ENCODE peak calls at places on chromosome 16, in seven cellular contexts. C is fibroblast of lung; H is lung; Q is skeletal muscle cell; D is effector CD8-positive, alpha-beta T cell; Z is activated T-cell treated with anti-CD3 and anti-CD28 coated beads for 1 hour; N is ascending aorta. L is an unnamed sample.

GRCh38 chr16:79146-80054 is 1.4 kb downstream of the MPG start:
- DNase-seq in C (peak), H (no peak), Q (no peak), D (no peak), Z (no peak), N (no peak), L (no peak)

GRCh38 chr16:77219437-77219836 is 20.2 kb downstream of the SYCE1L start:
- DNase-seq in C (no peak), H (no peak), Q (no peak), D (no peak), Z (no peak), N (no peak), L (no peak)

GRCh38 chr16:27906883-27907282 is 156.6 kb downstream of the GSG1L start:
- DNase-seq in C (no peak), H (no peak), Q (no peak), D (no peak), Z (no peak), N (no peak), L (no peak)

GRCh38 chr16:70467113-70467512 is 12.7 kb downstream of the FCSK start:
- DNase-seq in C (no peak), H (no peak), Q (no peak), D (no peak), Z (no peak), N (no peak), L (no peak)

GRCh38 chr16:66443269-66443652 is 16.2 kb downstream of the BEAN1 start:
- DNase-seq in C (no peak), H (no peak), Q (no peak), D (no peak), Z (no peak), N (no peak), L (no peak)

GRCh38 chr16:71676236-71676635 is 48.3 kb downstream of the PHLPP2 start:
- DNase-seq in C (no peak), H (no peak), Q (peak), D (no peak), Z (no peak), N (no peak), L (no peak)

GRCh38 chr16:89020925-89021595 is 44.1 kb upstream of the CBFA2T3 start:
- DNase-seq in C (no peak), H (no peak), Q (no peak), D (no peak), Z (no peak), N (no peak), L (no peak)

GRCh38 chr16:85204242-85205010 is 92.2 kb upstream of the CIBAR2 start:
- DNase-seq in C (peak), H (no peak), Q (peak), D (no peak), Z (no peak), N (no peak), L (no peak)

GRCh38 chr16:85492617-85492957 is 120.5 kb upstream of the GSE1 start:
- DNase-seq in C (no peak), H (no peak), Q (no peak), D (no peak), Z (no peak), N (no peak), L (no peak)

GRCh38 chr16:85479972-85480726 is 133.0 kb upstream of the GSE1 start:
- DNase-seq in C (no peak), H (no peak), Q (no peak), D (no peak), Z (no peak), N (no peak), L (peak)

GRCh38 chr16:20879175-20880053 is 20.7 kb downstream of the DCUN1D3 start:
- DNase-seq in C (peak), H (no peak), Q (no peak), D (no peak), Z (no peak), N (no peak), L (no peak)

GRCh38 chr16:12449795-12450194 is 353.9 kb downstream of the CPPED1 start:
- DNase-seq in C (no peak), H (no peak), Q (no peak), D (no peak), Z (no peak), N (no peak), L (no peak)

GRCh38 chr16:49268667-49269066 is 13.0 kb downstream of the CBLN1 start:
- DNase-seq in C (no peak), H (no peak), Q (no peak), D (no peak), Z (no peak), N (no peak), L (no peak)

GRCh38 chr16:2438121-2438520 is 8.9 kb downstream of the CCNF start:
- DNase-seq in C (no peak), H (no peak), Q (no peak), D (no peak), Z (no peak), N (no peak), L (no peak)

GRCh38 chr16:56286819-56287218 is 95.5 kb downstream of the GNAO1 start:
- DNase-seq in C (no peak), H (no peak), Q (no peak), D (no peak), Z (no peak), N (no peak), L (no peak)

GRCh38 chr16:529012-529575 is 1.6 kb downstream of the CAPN15 start:
- DNase-seq in C (no peak), H (no peak), Q (no peak), D (no peak), Z (no peak), N (no peak), L (no peak)

GRCh38 chr16:68426355-68426652 is 22.0 kb downstream of the SMPD3 start:
- DNase-seq in C (no peak), H (no peak), Q (no peak), D (no peak), Z (no peak), N (no peak), L (no peak)

GRCh38 chr16:17921357-17921978 is 415.1 kb downstream of the NPIPA8 start:
- DNase-seq in C (no peak), H (no peak), Q (no peak), D (peak), Z (peak), N (no peak), L (peak)

GRCh38 chr16:74718741-74719610 is 18.3 kb upstream of the MLKL start:
- DNase-seq in C (no peak), H (no peak), Q (no peak), D (no peak), Z (no peak), N (no peak), L (no peak)

GRCh38 chr16:48613061-48613957 is 3.3 kb upstream of the N4BP1 start:
- DNase-seq in C (peak), H (no peak), Q (no peak), D (peak), Z (no peak), N (no peak), L (no peak)

GRCh38 chr16:57316390-57317017 is 32.0 kb upstream of the PLLP start:
- DNase-seq in C (peak), H (no peak), Q (peak), D (no peak), Z (no peak), N (peak), L (no peak)

GRCh38 chr16:24995469-24995868 is 19.7 kb downstream of the ARHGAP17 start:
- DNase-seq in C (no peak), H (no peak), Q (no peak), D (no peak), Z (no peak), N (no peak), L (no peak)

GRCh38 chr16:81731636-81732035 is 47.5 kb upstream of the PLCG2 start:
- DNase-seq in C (no peak), H (no peak), Q (no peak), D (no peak), Z (no peak), N (no peak), L (no peak)

GRCh38 chr16:57509231-57509923 is 23.1 kb upstream of the DOK4 start:
- DNase-seq in C (no peak), H (no peak), Q (no peak), D (no peak), Z (no peak), N (no peak), L (no peak)

GRCh38 chr16:19460397-19460796 is 42.7 kb downstream of the TMC5 start:
- DNase-seq in C (no peak), H (no peak), Q (no peak), D (no peak), Z (no peak), N (no peak), L (no peak)

GRCh38 chr16:14365200-14365851 is 264.7 kb downstream of the PARN start:
- DNase-seq in C (no peak), H (no peak), Q (no peak), D (no peak), Z (no peak), N (no peak), L (no peak)

GRCh38 chr16:57721765-57722499 is 13.6 kb upstream of the KATNB1 start:
- DNase-seq in C (no peak), H (no peak), Q (no peak), D (no peak), Z (no peak), N (no peak), L (no peak)